ENCODE peak calls at places on chromosomes 7 and 10, in nine cellular contexts. O, X, D, Q, M, I, A, Y and K are unnamed samples.

GRCh38 chr7:79182283-79182682 is 271.2 kb downstream of the MAGI2 start:
- DNase-seq in I (peak), O (no peak), D (no peak), Q (no peak), A (no peak), Y (no peak), X (no peak), M (peak), K (no peak)

GRCh38 chr7:122383934-122384333 is 79.4 kb upstream of the FEZF1 start:
- DNase-seq in D (no peak), Y (no peak), Q (no peak), X (peak), M (no peak), O (no peak), A (no peak), I (no peak), K (no peak)

GRCh38 chr7:83806538-83806937 is 157.6 kb upstream of the SEMA3E start:
- DNase-seq in D (no peak), X (no peak), A (no peak), Y (no peak), I (no peak), Q (no peak), O (no peak), M (no peak), K (no peak)

GRCh38 chr7:90455163-90456030 is 14.0 kb upstream of the PTTG1IP2 start:
- DNase-seq in O (no peak), Y (peak), D (peak), M (peak), A (peak), I (peak), Q (no peak), X (peak), K (no peak)

GRCh38 chr7:26156454-26157365 is 4.7 kb downstream of the NFE2L3 start:
- DNase-seq in Y (no peak), O (peak), X (no peak), D (peak), A (peak), I (peak), M (peak), Q (no peak), K (no peak)

GRCh38 chr7:111735661-111736323 is 173.5 kb upstream of the IMMP2L start:
- DNase-seq in A (peak), O (peak), Y (peak), D (peak), M (peak), I (peak), X (peak), Q (no peak), K (no peak)

GRCh38 chr10:11782793-11783557 is 40.2 kb upstream of the PROSER2 start:
- DNase-seq in A (peak), D (peak), Y (peak), O (no peak), I (peak), M (peak), Q (no peak), X (peak), K (no peak)

GRCh38 chr10:89845541-89846275 is 144.3 kb downstream of the KIF20B start:
- DNase-seq in D (no peak), O (no peak), Q (no peak), Y (no peak), X (no peak), M (no peak), I (peak), A (no peak), K (no peak)

GRCh38 chr10:70816220-70816894 is 609 bp downstream of the SGPL1 start:
- DNase-seq in O (peak), X (peak), Q (peak), D (peak), A (peak), M (peak), I (peak), Y (peak), K (peak)

GRCh38 chr10:99393036-99393435 is 37.4 kb downstream of the GOT1 start:
- DNase-seq in I (no peak), M (no peak), D (no peak), Y (no peak), A (no peak), X (no peak), O (no peak), Q (no peak), K (no peak)

GRCh38 chr7:158710651-158711102 is 6.1 kb upstream of the NCAPG2 start:
- DNase-seq in M (peak), O (no peak), Q (no peak), X (no peak), I (peak), D (no peak), Y (no peak), A (no peak), K (no peak)

GRCh38 chr7:114431198-114431597 is 16.6 kb downstream of the FOXP2 start:
- DNase-seq in Y (no peak), A (no peak), M (no peak), D (no peak), X (no peak), O (no peak), I (no peak), Q (no peak), K (no peak)

GRCh38 chr10:132021046-132021445 is 39.3 kb upstream of the BNIP3 start:
- DNase-seq in Y (no peak), D (no peak), A (no peak), M (no peak), I (no peak), Q (no peak), X (no peak), O (no peak), K (no peak)

GRCh38 chr10:5576780-5577472 is 52.2 kb downstream of the CALML3 start:
- DNase-seq in O (no peak), I (no peak), X (peak), Y (no peak), M (no peak), Q (peak), A (no peak), D (no peak), K (no peak)

GRCh38 chr10:99442394-99442793 is 12.0 kb upstream of the GOT1 start:
- DNase-seq in Y (no peak), Q (no peak), M (no peak), X (no peak), D (no peak), I (no peak), O (no peak), A (no peak), K (no peak)

GRCh38 chr10:92957223-92958010 is 103.2 kb upstream of the CYP26C1 start:
- DNase-seq in A (no peak), Q (no peak), D (no peak), X (no peak), O (no peak), M (peak), I (no peak), Y (no peak), K (no peak)

GRCh38 chr10:25531662-25532061 is 356.9 kb downstream of the GPR158 start:
- DNase-seq in X (no peak), I (no peak), D (no peak), O (no peak), Q (no peak), A (no peak), M (no peak), Y (no peak), K (no peak)

GRCh38 chr7:106568680-106569499 is 92.1 kb downstream of the CCDC71L start:
- DNase-seq in M (peak), D (no peak), Y (no peak), Q (no peak), X (peak), I (no peak), O (no peak), A (peak), K (no peak)

GRCh38 chr10:78472542-78472890 is 438.9 kb downstream of the RPS24 start:
- DNase-seq in M (no peak), D (no peak), O (no peak), X (no peak), A (no peak), Y (no peak), Q (no peak), I (no peak), K (no peak)